ENCODE peak calls at places on chromosomes 6 and 20, in ten cellular contexts. H, W, N, R, U, T, S, A, Q and F are unnamed samples.

GRCh38 chr6:133951881-133952814 is 876 bp upstream of the TBPL1 start:
- DNase-seq in H (peak), W (peak), N (peak), R (peak), U (peak), T (peak), S (no peak), A (peak), Q (peak), F (peak)

GRCh38 chr20:35451295-35451694 is 4.1 kb upstream of the CEP250 start:
- DNase-seq in H (no peak), W (no peak), N (no peak), R (no peak), U (no peak), T (no peak), S (no peak), A (no peak), Q (no peak), F (no peak)

GRCh38 chr6:134667106-134667505 is 282.8 kb downstream of the ALDH8A1 start:
- DNase-seq in H (no peak), W (no peak), N (no peak), R (no peak), U (no peak), T (no peak), S (no peak), A (no peak), Q (no peak), F (no peak)

GRCh38 chr20:58921564-58921963 is 59.5 kb upstream of the NELFCD start:
- DNase-seq in H (no peak), W (no peak), N (no peak), R (no peak), U (no peak), T (no peak), S (no peak), A (no peak), Q (no peak), F (no peak)

GRCh38 chr20:63501818-63502670 is 3.2 kb upstream of the EEF1A2 start:
- DNase-seq in H (no peak), W (no peak), N (no peak), R (peak), U (no peak), T (no peak), S (no peak), A (peak), Q (peak), F (no peak)

GRCh38 chr6:9914951-9915350 is 499.9 kb downstream of the TFAP2A start:
- DNase-seq in H (no peak), W (no peak), N (no peak), R (no peak), U (no peak), T (no peak), S (peak), A (no peak), Q (no peak), F (no peak)

GRCh38 chr6:107361568-107362270 is 97.6 kb downstream of the PDSS2 start:
- DNase-seq in H (no peak), W (no peak), N (peak), R (no peak), U (no peak), T (no peak), S (peak), A (no peak), Q (no peak), F (no peak)

GRCh38 chr6:132818404-132819359 is 4.3 kb downstream of the RPS12 start:
- DNase-seq in H (no peak), W (no peak), N (peak), R (no peak), U (no peak), T (no peak), S (no peak), A (no peak), Q (no peak), F (no peak)

GRCh38 chr6:162705736-162706135 is 21.8 kb downstream of the PRKN start:
- DNase-seq in H (no peak), W (no peak), N (no peak), R (no peak), U (no peak), T (no peak), S (no peak), A (no peak), Q (no peak), F (no peak)

GRCh38 chr20:54497931-54498718 is 22.7 kb downstream of the DOK5 start:
- DNase-seq in H (no peak), W (no peak), N (peak), R (no peak), U (no peak), T (no peak), S (no peak), A (no peak), Q (no peak), F (no peak)

GRCh38 chr6:156933201-156934053 is 156.2 kb downstream of the ARID1B start:
- DNase-seq in H (peak), W (no peak), N (no peak), R (peak), U (peak), T (peak), S (no peak), A (no peak), Q (peak), F (peak)

GRCh38 chr6:75488026-75488425 is 5.6 kb downstream of the FILIP1 start:
- DNase-seq in H (no peak), W (peak), N (peak), R (no peak), U (no peak), T (peak), S (no peak), A (no peak), Q (no peak), F (no peak)

GRCh38 chr20:1005452-1006027 is 3.4 kb upstream of the RSPO4 start:
- DNase-seq in H (no peak), W (no peak), N (peak), R (peak), U (peak), T (peak), S (no peak), A (peak), Q (no peak), F (no peak)

GRCh38 chr20:35018578-35019371 is 63.1 kb downstream of the MYH7B start:
- DNase-seq in H (no peak), W (no peak), N (peak), R (no peak), U (no peak), T (no peak), S (no peak), A (no peak), Q (no peak), F (no peak)

GRCh38 chr6:154507209-154507898 is 3.1 kb downstream of the CNKSR3 start:
- DNase-seq in H (no peak), W (no peak), N (no peak), R (no peak), U (no peak), T (no peak), S (no peak), A (no peak), Q (no peak), F (no peak)

GRCh38 chr20:13659288-13659687 is 20.6 kb upstream of the TASP1 start:
- DNase-seq in H (no peak), W (no peak), N (no peak), R (no peak), U (no peak), T (no peak), S (no peak), A (no peak), Q (no peak), F (no peak)

GRCh38 chr6:21769405-21769851 is 175.9 kb downstream of the SOX4 start:
- DNase-seq in H (no peak), W (no peak), N (peak), R (peak), U (no peak), T (no peak), S (no peak), A (no peak), Q (no peak), F (no peak)

GRCh38 chr6:48564036-48564820 is 453.2 kb upstream of the PTCHD4 start:
- DNase-seq in H (no peak), W (no peak), N (no peak), R (peak), U (no peak), T (no peak), S (no peak), A (no peak), Q (no peak), F (no peak)

DNA sequence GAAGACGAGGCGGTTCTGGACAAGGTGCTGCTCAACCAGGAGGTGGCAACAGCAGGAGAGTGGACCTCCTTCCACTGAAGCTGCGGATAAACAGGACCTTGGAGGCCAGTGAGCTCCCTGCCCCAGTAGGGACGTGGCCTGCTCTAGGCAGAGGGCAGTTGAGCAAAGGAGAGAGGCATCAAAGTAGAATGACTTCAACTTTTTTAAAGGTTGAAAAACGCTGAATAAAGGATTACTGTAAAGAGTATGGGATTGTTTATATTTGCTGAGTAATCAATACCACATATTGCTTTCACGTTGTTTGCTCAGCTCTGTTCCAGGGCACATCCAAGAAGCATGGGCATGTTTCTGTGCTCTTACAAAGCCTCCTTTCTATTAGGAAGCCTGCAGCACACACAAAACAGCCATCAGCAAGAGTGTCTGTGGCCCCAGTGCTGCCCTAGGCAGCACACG is 48.1 kb downstream of the ERMARD start:
- DNase-seq in H (no peak), W (no peak), N (no peak), R (no peak), U (no peak), T (no peak), S (no peak), A (no peak), Q (no peak), F (no peak)
- TF ChIP-seq CTCF in H (no peak), W (no peak), N (no peak), R (no peak), U (no peak), T (no peak), S (no peak), A (no peak), Q (peak), F (no peak)

GRCh38 chr20:36717657-36718056 is 28.2 kb downstream of the NDRG3 start:
- DNase-seq in H (no peak), W (no peak), N (peak), R (no peak), U (peak), T (no peak), S (no peak), A (no peak), Q (no peak), F (no peak)
- TF ChIP-seq CTCF in H (no peak), W (peak), N (peak), R (peak), U (peak), T (no peak), S (peak), A (peak), Q (no peak), F (peak)

GRCh38 chr20:32436968-32437367 is 78.8 kb downstream of the ASXL1 start:
- DNase-seq in H (no peak), W (no peak), N (no peak), R (no peak), U (no peak), T (no peak), S (no peak), A (no peak), Q (no peak), F (no peak)

GRCh38 chr20:32436142-32436861 is 78.2 kb downstream of the ASXL1 start:
- DNase-seq in H (no peak), W (no peak), N (no peak), R (no peak), U (no peak), T (no peak), S (no peak), A (no peak), Q (no peak), F (no peak)

GRCh38 chr20:32438331-32438858 is 80.3 kb downstream of the ASXL1 start:
- DNase-seq in H (no peak), W (no peak), N (no peak), R (no peak), U (no peak), T (no peak), S (no peak), A (no peak), Q (no peak), F (no peak)

GRCh38 chr20:32439132-32439829 is 81.2 kb downstream of the ASXL1 start:
- DNase-seq in H (no peak), W (no peak), N (peak), R (no peak), U (peak), T (peak), S (no peak), A (no peak), Q (no peak), F (no peak)

GRCh38 chr20:32437391-32438074 is 79.4 kb downstream of the ASXL1 start:
- DNase-seq in H (no peak), W (no peak), N (no peak), R (no peak), U (no peak), T (no peak), S (no peak), A (no peak), Q (no peak), F (no peak)
- TF ChIP-seq CTCF in H (no peak), W (no peak), N (peak), R (peak), U (no peak), T (no peak), S (peak), A (peak), Q (peak), F (peak)

DNA sequence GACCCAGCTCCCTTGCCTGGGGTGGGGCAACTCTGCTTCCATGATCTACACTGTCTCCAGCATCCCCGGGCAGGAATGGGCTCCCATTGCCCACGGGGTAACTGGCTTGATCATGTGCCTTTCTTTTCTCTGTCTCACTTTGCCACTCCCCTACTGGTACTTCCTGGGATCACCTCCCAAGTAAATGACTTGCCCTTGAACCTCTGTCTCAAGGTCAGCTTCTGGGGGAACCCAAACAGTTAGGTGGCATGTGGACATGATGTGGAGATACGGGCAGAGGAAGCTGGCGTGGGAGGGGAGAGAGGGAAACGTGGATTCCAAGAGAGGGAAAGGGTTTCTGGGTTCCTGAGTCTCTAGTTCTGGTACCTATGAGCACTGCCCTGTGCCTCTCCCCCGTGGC is 63.8 kb upstream of the RALY start:
- DNase-seq in H (no peak), W (no peak), N (no peak), R (no peak), U (no peak), T (no peak), S (no peak), A (no peak), Q (no peak), F (no peak)
- TF ChIP-seq CTCF in H (no peak), W (no peak), N (no peak), R (no peak), U (no peak), T (no peak), S (no peak), A (no peak), Q (peak), F (no peak)

GRCh38 chr6:82331031-82331773 is 32.4 kb upstream of the TPBG start:
- DNase-seq in H (no peak), W (no peak), N (peak), R (peak), U (no peak), T (no peak), S (peak), A (peak), Q (no peak), F (no peak)
- TF ChIP-seq CTCF in H (no peak), W (no peak), N (peak), R (peak), U (no peak), T (no peak), S (peak), A (peak), Q (peak), F (no peak)

DNA sequence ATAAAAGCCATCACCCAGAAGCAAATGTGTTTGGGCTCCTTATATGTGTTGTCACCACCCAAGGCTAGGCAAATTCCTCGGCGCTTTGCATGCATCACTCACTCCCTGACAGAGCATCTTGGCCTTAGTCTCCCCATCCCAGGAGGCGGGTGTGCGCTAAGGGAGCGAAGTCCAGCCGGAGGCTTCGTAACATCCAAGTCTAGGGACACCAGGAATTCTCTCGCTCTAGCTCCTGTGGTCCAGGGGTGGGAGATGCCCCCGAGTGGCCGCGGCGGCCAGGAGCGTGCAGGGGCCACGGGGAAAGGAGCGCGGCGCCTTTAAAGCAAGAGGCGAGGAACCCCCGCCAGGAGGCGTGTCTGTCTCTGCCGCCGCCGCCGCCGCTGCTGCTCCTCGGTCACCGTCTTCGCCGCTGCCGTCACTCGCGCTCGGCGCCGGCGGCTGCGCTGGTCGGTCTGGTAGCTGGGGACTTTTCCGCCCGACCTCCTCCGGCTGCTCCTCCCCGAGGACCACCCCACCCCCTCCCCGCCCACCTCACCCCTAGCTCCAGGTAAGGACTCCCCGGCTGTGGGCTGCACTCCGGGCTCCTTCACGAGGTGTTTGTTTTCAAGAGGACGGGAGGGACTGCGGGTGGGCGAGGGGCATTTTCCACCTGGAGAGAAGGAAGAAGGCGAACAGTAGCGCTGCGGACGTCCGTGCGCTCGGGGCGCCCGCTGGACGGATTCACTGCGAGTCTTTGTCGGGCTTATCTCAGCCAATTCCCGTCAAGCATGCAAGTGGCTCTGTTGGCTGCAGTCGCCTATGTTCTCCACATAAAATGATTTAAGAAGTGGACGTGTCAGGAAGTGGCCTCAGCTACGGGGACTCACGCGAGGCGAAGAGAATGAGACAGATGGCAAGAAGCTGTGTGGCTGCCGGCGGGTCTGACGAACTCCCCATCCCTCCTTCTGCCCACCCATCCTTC is at the start of gene GRIK2:
- DNase-seq in H (no peak), W (no peak), N (peak), R (peak), U (peak), T (peak), S (no peak), A (peak), Q (peak), F (peak)
- TF ChIP-seq CTCF in H (no peak), W (no peak), N (peak), R (peak), U (no peak), T (no peak), S (peak), A (peak), Q (peak), F (peak)